ENCODE peak calls at places on chromosome 16, in five cellular contexts. F is GDM1; Z is stromal cell of bone marrow; X is tibial artery; S is stimulated activated CD4-positive, alpha-beta T cell treated with anti-CD3 and anti-CD28 coated beads, Interleukin-1b, Interleukin-23, amount 100 ng/mL, for 1 hour. C is an unnamed sample.

GRCh38 chr16:23699100-23699499 is 13.9 kb downstream of the ERN2 start:
- DNase-seq in F (no peak), Z (no peak), X (no peak), S (no peak), C (no peak)

GRCh38 chr16:28475221-28475620 is 3.1 kb upstream of the NPIPB7 start:
- DNase-seq in F (no peak), Z (no peak), X (no peak), S (no peak), C (no peak)

GRCh38 chr16:84484579-84485254 is 19.7 kb downstream of the MEAK7 start:
- DNase-seq in F (no peak), Z (peak), X (peak), S (no peak), C (peak)

GRCh38 chr16:28042856-28043255 is 20.7 kb downstream of the GSG1L start:
- DNase-seq in F (no peak), Z (peak), X (no peak), S (no peak), C (no peak)

GRCh38 chr16:51818342-51818944 is 667.4 kb upstream of the SALL1 start:
- DNase-seq in F (no peak), Z (no peak), X (no peak), S (no peak), C (peak)

GRCh38 chr16:14628806-14629611 is 1.1 kb downstream of the PARN start:
- DNase-seq in F (no peak), Z (no peak), X (no peak), S (no peak), C (no peak)

GRCh38 chr16:29641561-29641960 is 21.5 kb upstream of the SPN start:
- DNase-seq in F (no peak), Z (no peak), X (no peak), S (no peak), C (no peak)

GRCh38 chr16:2838928-2839327 is 8.8 kb downstream of the ZG16B start:
- DNase-seq in F (peak), Z (peak), X (no peak), S (no peak), C (no peak)

GRCh38 chr16:11142261-11142630 is 113.8 kb downstream of the SOCS1 start:
- DNase-seq in F (no peak), Z (no peak), X (no peak), S (no peak), C (peak)

GRCh38 chr16:67563708-67564468 is 1.6 kb downstream of the CTCF start:
- DNase-seq in F (no peak), Z (peak), X (peak), S (no peak), C (peak)

GRCh38 chr16:31507617-31507928 is 618 bp downstream of the RUSF1 start:
- DNase-seq in F (no peak), Z (no peak), X (no peak), S (no peak), C (no peak)

GRCh38 chr16:27326738-27327585 is 13.2 kb downstream of the IL4R start:
- DNase-seq in F (peak), Z (peak), X (peak), S (no peak), C (peak)

GRCh38 chr16:80120899-80121521 is 419.8 kb upstream of the DYNLRB2 start:
- DNase-seq in F (no peak), Z (no peak), X (no peak), S (no peak), C (no peak)

GRCh38 chr16:11312718-11313492 is 31.8 kb upstream of the PRM1 start:
- DNase-seq in F (no peak), Z (no peak), X (no peak), S (no peak), C (no peak)

GRCh38 chr16:86571197-86571915 is 4.7 kb downstream of the FOXC2 start:
- DNase-seq in F (no peak), Z (no peak), X (no peak), S (no peak), C (no peak)

GRCh38 chr16:11698271-11698689 is 30.0 kb downstream of the SNN start:
- DNase-seq in F (no peak), Z (no peak), X (no peak), S (no peak), C (no peak)

GRCh38 chr16:17258077-17258599 is 212.6 kb downstream of the XYLT1 start:
- DNase-seq in F (no peak), Z (no peak), X (no peak), S (no peak), C (no peak)

GRCh38 chr16:81778861-81779539 is at the start of gene PLCG2:
- DNase-seq in F (peak), Z (no peak), X (peak), S (peak), C (peak)

GRCh38 chr16:8972843-8973586 is 9.3 kb upstream of the USP7 start:
- DNase-seq in F (no peak), Z (no peak), X (no peak), S (no peak), C (no peak)

GRCh38 chr16:19307587-19308241 is 22.2 kb downstream of the CLEC19A start:
- DNase-seq in F (no peak), Z (no peak), X (no peak), S (no peak), C (no peak)

GRCh38 chr16:8798535-8799157 is 1.0 kb downstream of the PMM2 start:
- DNase-seq in F (no peak), Z (no peak), X (no peak), S (no peak), C (no peak)